ENCODE peak calls at places on chromosome 9, in five cellular contexts. One of them, this sample, is unnamed.

GRCh38 chr9:93580654-93581380 is 4.4 kb downstream of the PHF2 start:
- DNase-seq in trophoblast cell: peak; percentile 61
- DNase-seq in mesenchymal stem cell: no peak
- DNase-seq in H1: no peak
- DNase-seq in neuronal stem cell: no peak
- DNase-seq in this sample: no peak

GRCh38 chr9:16484178-16484577 is 386.3 kb downstream of the BNC2 start:
- DNase-seq in mesenchymal stem cell: peak; percentile 17
- DNase-seq in neuronal stem cell: no peak
- DNase-seq in trophoblast cell: no peak
- DNase-seq in H1: no peak
- DNase-seq in this sample: peak; percentile 13

GRCh38 chr9:93466416-93467061 is 13.2 kb upstream of the FAM120AOS start:
- DNase-seq in mesenchymal stem cell: no peak
- DNase-seq in neuronal stem cell: no peak
- DNase-seq in H1: no peak
- DNase-seq in trophoblast cell: no peak
- DNase-seq in this sample: no peak

GRCh38 chr9:105500108-105500766 is 52.4 kb downstream of the FSD1L start:
- DNase-seq in H1: no peak
- DNase-seq in mesenchymal stem cell: peak; percentile 28
- DNase-seq in neuronal stem cell: no peak
- DNase-seq in trophoblast cell: peak; percentile 22
- DNase-seq in this sample: peak; percentile 12

GRCh38 chr9:137582286-137582860 is 3.6 kb upstream of the DPH7 start:
- DNase-seq in mesenchymal stem cell: no peak
- DNase-seq in H1: peak; percentile 66
- DNase-seq in trophoblast cell: peak; percentile 8
- DNase-seq in neuronal stem cell: no peak
- DNase-seq in this sample: no peak

GRCh38 chr9:130940693-130941576 is 1.9 kb upstream of the FIBCD1 start:
- DNase-seq in H1: peak; percentile 99
- DNase-seq in neuronal stem cell: no peak
- DNase-seq in mesenchymal stem cell: peak; percentile 37
- DNase-seq in trophoblast cell: peak; percentile 92
- DNase-seq in this sample: peak; percentile 15

GRCh38 chr9:16406536-16407225 is 463.8 kb downstream of the BNC2 start:
- DNase-seq in trophoblast cell: peak; percentile 56
- DNase-seq in mesenchymal stem cell: no peak
- DNase-seq in H1: no peak
- DNase-seq in neuronal stem cell: no peak
- DNase-seq in this sample: no peak

GRCh38 chr9:31950756-31951155 is 433.7 kb upstream of the ACO1 start:
- DNase-seq in trophoblast cell: no peak
- DNase-seq in neuronal stem cell: no peak
- DNase-seq in H1: no peak
- DNase-seq in mesenchymal stem cell: no peak
- DNase-seq in this sample: no peak

GRCh38 chr9:113853333-113853732 is 22.8 kb upstream of the ZNF618 start:
- DNase-seq in mesenchymal stem cell: peak; percentile 5
- DNase-seq in trophoblast cell: no peak
- DNase-seq in neuronal stem cell: no peak
- DNase-seq in H1: no peak
- DNase-seq in this sample: no peak

GRCh38 chr9:121107041-121107440 is 32.3 kb downstream of the CNTRL start:
- DNase-seq in mesenchymal stem cell: no peak
- DNase-seq in neuronal stem cell: no peak
- DNase-seq in trophoblast cell: peak; percentile 33
- DNase-seq in H1: no peak
- DNase-seq in this sample: no peak

GRCh38 chr9:114343471-114344187 is 14.0 kb downstream of the ORM2 start:
- DNase-seq in H1: no peak
- DNase-seq in trophoblast cell: peak; percentile 100
- DNase-seq in neuronal stem cell: no peak
- DNase-seq in mesenchymal stem cell: peak; percentile 48
- DNase-seq in this sample: peak; percentile 72

GRCh38 chr9:92962846-92963245 is 15.5 kb downstream of the FGD3 start:
- DNase-seq in trophoblast cell: no peak
- DNase-seq in H1: no peak
- DNase-seq in neuronal stem cell: no peak
- DNase-seq in mesenchymal stem cell: no peak
- DNase-seq in this sample: no peak

GRCh38 chr9:14018061-14018460 is 295.9 kb downstream of the NFIB start:
- DNase-seq in H1: no peak
- DNase-seq in mesenchymal stem cell: peak; percentile 57
- DNase-seq in neuronal stem cell: no peak
- DNase-seq in trophoblast cell: no peak
- DNase-seq in this sample: peak; percentile 47

GRCh38 chr9:10050016-10050415 is 562.8 kb downstream of the PTPRD start:
- DNase-seq in neuronal stem cell: no peak
- DNase-seq in H1: no peak
- DNase-seq in trophoblast cell: no peak
- DNase-seq in mesenchymal stem cell: peak; percentile 16
- DNase-seq in this sample: peak; percentile 28

GRCh38 chr9:78725565-78725964 is 428.6 kb downstream of the PSAT1 start:
- DNase-seq in mesenchymal stem cell: no peak
- DNase-seq in H1: no peak
- DNase-seq in trophoblast cell: no peak
- DNase-seq in neuronal stem cell: no peak
- DNase-seq in this sample: no peak

GRCh38 chr9:23590601-23591000 is 235.4 kb downstream of the ELAVL2 start:
- DNase-seq in H1: no peak
- DNase-seq in trophoblast cell: peak; percentile 8
- DNase-seq in mesenchymal stem cell: peak; percentile 52
- DNase-seq in neuronal stem cell: no peak
- DNase-seq in this sample: no peak

GRCh38 chr9:92650296-92650695 is 19.6 kb downstream of the IPPK start:
- DNase-seq in H1: no peak
- DNase-seq in neuronal stem cell: no peak
- DNase-seq in trophoblast cell: no peak
- DNase-seq in mesenchymal stem cell: no peak
- DNase-seq in this sample: no peak

GRCh38 chr9:19748278-19749126 is 40.3 kb downstream of the SLC24A2 start:
- DNase-seq in neuronal stem cell: no peak
- DNase-seq in trophoblast cell: no peak
- DNase-seq in mesenchymal stem cell: peak; percentile 7
- DNase-seq in H1: no peak
- DNase-seq in this sample: no peak

GRCh38 chr9:69386651-69387050 is 61.6 kb downstream of the ENTREP1 start:
- DNase-seq in trophoblast cell: no peak
- DNase-seq in H1: no peak
- DNase-seq in mesenchymal stem cell: no peak
- DNase-seq in neuronal stem cell: no peak
- DNase-seq in this sample: no peak
- H4K91ac ChIP-seq in trophoblast cell: no peak overlapping the region
- H4K91ac ChIP-seq in H1: no peak overlapping the region
- H4K91ac ChIP-seq in mesenchymal stem cell: no peak overlapping the region
- H4K91ac ChIP-seq in neuronal stem cell: no peak overlapping the region
- H4K91ac ChIP-seq in this sample: no peak overlapping the region

GRCh38 chr9:3526903-3527652 is 1.3 kb upstream of the RFX3 start:
- DNase-seq in trophoblast cell: peak; percentile 28
- DNase-seq in neuronal stem cell: peak; percentile 41
- DNase-seq in mesenchymal stem cell: peak; percentile 50
- DNase-seq in H1: peak; percentile 52
- DNase-seq in this sample: peak; percentile 13
- H4K91ac ChIP-seq in trophoblast cell: peak overlapping the region; percentile 100
- H4K91ac ChIP-seq in neuronal stem cell: peak overlapping the region; percentile 82
- H4K91ac ChIP-seq in mesenchymal stem cell: peak overlapping the region; percentile 98
- H4K91ac ChIP-seq in H1: peak overlapping the region; percentile 95
- H4K91ac ChIP-seq in this sample: peak overlapping the region; percentile 96

GRCh38 chr9:83980395-83981125 is at the start of gene RMI1:
- DNase-seq in trophoblast cell: peak; percentile 99
- DNase-seq in mesenchymal stem cell: peak; percentile 98
- DNase-seq in neuronal stem cell: peak; percentile 99
- DNase-seq in H1: peak; percentile 95
- DNase-seq in this sample: peak; percentile 96
- H4K91ac ChIP-seq in trophoblast cell: peak within 1 kb of the TSS; percentile 95
- H4K91ac ChIP-seq in mesenchymal stem cell: peak within 1 kb of the TSS; percentile 99
- H4K91ac ChIP-seq in neuronal stem cell: peak within 1 kb of the TSS; percentile 100
- H4K91ac ChIP-seq in H1: peak within 1 kb of the TSS; percentile 100
- H4K91ac ChIP-seq in this sample: peak within 1 kb of the TSS; percentile 100

DNA sequence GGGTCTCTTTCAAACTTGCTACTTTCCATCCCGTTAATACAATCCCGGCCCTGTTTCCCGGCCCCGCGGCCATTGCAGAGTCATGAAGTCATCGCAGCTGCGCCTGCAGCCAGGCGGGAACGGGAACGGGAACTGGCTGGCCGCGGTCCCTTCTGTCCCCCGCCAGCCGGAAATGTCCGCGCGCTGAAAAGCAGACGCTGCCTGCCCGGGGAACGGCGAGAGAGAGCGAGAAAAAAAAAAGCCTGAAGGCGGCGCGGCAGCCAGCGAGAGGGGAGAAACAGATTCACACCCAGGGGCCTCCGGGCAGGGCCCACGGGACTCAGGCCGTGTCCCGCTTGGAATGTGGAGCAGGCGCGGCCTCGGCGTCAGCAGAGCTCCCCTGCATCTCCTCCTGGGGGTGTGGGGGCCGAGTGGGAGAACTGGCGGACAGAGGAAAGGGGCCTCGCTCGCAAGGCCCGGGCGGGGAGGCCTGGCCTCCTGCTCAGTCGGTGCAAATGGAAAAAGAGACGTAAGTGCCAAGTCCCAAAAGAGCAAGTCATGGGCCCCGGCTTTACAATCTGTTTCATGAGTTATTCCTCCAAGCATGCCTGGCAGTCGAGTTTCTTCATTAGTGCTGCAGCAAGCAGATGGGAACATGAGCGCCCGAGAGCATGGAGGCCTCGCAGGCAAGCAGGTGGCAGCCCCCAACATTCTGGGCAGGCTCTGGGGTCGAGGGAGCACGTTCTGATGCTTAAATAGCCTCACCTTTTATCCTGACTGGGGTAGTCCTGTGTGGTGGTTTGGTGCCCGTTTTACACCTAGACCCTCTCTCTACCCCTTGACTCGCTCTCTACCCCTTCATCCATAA is 201.3 kb upstream of the GAS1 start:
- DNase-seq in H1: peak; percentile 79
- DNase-seq in neuronal stem cell: peak; percentile 41
- DNase-seq in trophoblast cell: peak; percentile 92
- DNase-seq in mesenchymal stem cell: peak; percentile 80
- DNase-seq in this sample: peak; percentile 75
- H4K91ac ChIP-seq in H1: peak overlapping the region; percentile 46
- H4K91ac ChIP-seq in neuronal stem cell: no peak overlapping the region
- H4K91ac ChIP-seq in trophoblast cell: peak overlapping the region; percentile 84
- H4K91ac ChIP-seq in mesenchymal stem cell: peak overlapping the region; percentile 65
- H4K91ac ChIP-seq in this sample: peak overlapping the region; percentile 79

DNA sequence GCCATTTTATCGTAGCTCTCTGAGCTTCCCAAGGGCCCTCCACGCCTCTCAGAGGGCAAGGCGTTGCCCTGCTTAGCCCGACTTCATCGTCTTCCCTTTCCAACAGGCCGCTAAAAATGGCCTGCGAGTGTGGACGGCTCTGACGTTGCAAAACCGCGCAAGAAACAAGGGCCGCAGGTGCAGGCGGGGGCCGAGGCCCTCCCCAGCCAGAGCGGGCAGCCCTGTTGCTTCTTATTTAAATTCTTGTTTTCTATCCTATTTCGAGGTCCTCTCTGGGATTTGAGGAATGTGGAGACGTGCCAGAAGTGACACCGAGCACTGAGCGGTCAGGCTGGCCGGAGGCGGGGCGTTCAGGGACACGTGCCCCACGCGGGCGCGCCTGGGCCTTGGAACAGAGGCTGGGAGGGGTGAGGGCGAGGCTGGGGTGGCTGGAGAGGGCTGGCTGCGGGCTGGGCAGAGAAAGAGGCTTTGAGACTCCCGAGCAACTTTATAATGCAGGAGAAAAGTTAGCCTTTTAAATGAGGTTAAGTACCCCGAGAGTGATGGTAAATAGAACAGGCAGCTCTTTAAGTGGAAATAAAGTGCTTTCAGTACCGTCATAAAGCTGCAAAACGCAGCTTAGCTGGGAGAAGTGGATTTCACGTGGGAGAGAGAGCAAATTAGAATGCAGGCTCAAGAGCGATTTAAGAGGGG is 243.6 kb downstream of the AUH start:
- DNase-seq in trophoblast cell: peak; percentile 84
- DNase-seq in neuronal stem cell: peak; percentile 24
- DNase-seq in H1: peak; percentile 74
- DNase-seq in mesenchymal stem cell: peak; percentile 82
- DNase-seq in this sample: peak; percentile 82
- H4K91ac ChIP-seq in trophoblast cell: peak overlapping the region; percentile 83
- H4K91ac ChIP-seq in neuronal stem cell: no peak overlapping the region
- H4K91ac ChIP-seq in H1: no peak overlapping the region
- H4K91ac ChIP-seq in mesenchymal stem cell: peak overlapping the region; percentile 64
- H4K91ac ChIP-seq in this sample: peak overlapping the region; percentile 97

GRCh38 chr9:33443047-33443446 is 4.3 kb downstream of the AQP3 start:
- DNase-seq in mesenchymal stem cell: peak; percentile 44
- DNase-seq in neuronal stem cell: no peak
- DNase-seq in trophoblast cell: peak; percentile 66
- DNase-seq in H1: no peak
- DNase-seq in this sample: peak; percentile 16

GRCh38 chr9:33438926-33439511 is 8.4 kb downstream of the AQP3 start:
- DNase-seq in neuronal stem cell: no peak
- DNase-seq in mesenchymal stem cell: no peak
- DNase-seq in trophoblast cell: no peak
- DNase-seq in H1: no peak
- DNase-seq in this sample: no peak

GRCh38 chr9:33442125-33442524 is 5.3 kb downstream of the AQP3 start:
- DNase-seq in neuronal stem cell: no peak
- DNase-seq in H1: no peak
- DNase-seq in mesenchymal stem cell: no peak
- DNase-seq in trophoblast cell: no peak
- DNase-seq in this sample: no peak

GRCh38 chr9:33439731-33440130 is 7.7 kb downstream of the AQP3 start:
- DNase-seq in neuronal stem cell: no peak
- DNase-seq in H1: no peak
- DNase-seq in trophoblast cell: no peak
- DNase-seq in mesenchymal stem cell: no peak
- DNase-seq in this sample: no peak

DNA sequence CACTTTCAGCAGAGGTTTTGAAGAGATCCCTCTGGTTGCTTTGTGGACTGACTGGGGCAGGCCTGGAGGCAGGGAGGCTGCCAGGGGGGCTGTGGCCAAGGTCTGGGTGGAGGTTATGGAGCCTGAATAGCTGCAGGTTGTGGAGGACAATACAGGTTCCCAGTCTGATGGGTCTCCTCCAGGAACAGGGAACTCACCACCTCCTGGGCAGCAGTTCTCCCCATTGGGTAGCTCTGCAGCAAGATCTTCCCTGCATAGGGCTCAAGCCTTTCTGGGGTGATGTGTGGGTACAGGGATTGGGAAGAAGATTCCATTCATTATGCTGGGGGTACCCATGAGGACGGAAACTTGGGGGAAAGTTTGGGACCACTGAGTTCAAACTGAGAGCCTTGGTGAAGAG is 6.8 kb downstream of the AQP3 start:
- DNase-seq in mesenchymal stem cell: no peak
- DNase-seq in neuronal stem cell: no peak
- DNase-seq in H1: no peak
- DNase-seq in trophoblast cell: no peak
- DNase-seq in this sample: no peak
- H4K91ac ChIP-seq in mesenchymal stem cell: no peak overlapping the region
- H4K91ac ChIP-seq in neuronal stem cell: no peak overlapping the region
- H4K91ac ChIP-seq in H1: no peak overlapping the region
- H4K91ac ChIP-seq in trophoblast cell: no peak overlapping the region
- H4K91ac ChIP-seq in this sample: no peak overlapping the region

GRCh38 chr9:128626181-128626580 is 30.5 kb downstream of the DYNC2I2 start:
- DNase-seq in trophoblast cell: no peak
- DNase-seq in neuronal stem cell: no peak
- DNase-seq in mesenchymal stem cell: no peak
- DNase-seq in H1: no peak
- DNase-seq in this sample: no peak
- H4K91ac ChIP-seq in trophoblast cell: no peak overlapping the region
- H4K91ac ChIP-seq in neuronal stem cell: no peak overlapping the region
- H4K91ac ChIP-seq in mesenchymal stem cell: no peak overlapping the region
- H4K91ac ChIP-seq in H1: no peak overlapping the region
- H4K91ac ChIP-seq in this sample: no peak overlapping the region

GRCh38 chr9:35104586-35104985 is 1.7 kb upstream of the STOML2 start:
- DNase-seq in mesenchymal stem cell: no peak
- DNase-seq in neuronal stem cell: no peak
- DNase-seq in H1: no peak
- DNase-seq in trophoblast cell: no peak
- DNase-seq in this sample: no peak
- H4K91ac ChIP-seq in mesenchymal stem cell: no peak overlapping the region
- H4K91ac ChIP-seq in neuronal stem cell: peak overlapping the region; percentile 50
- H4K91ac ChIP-seq in H1: no peak overlapping the region
- H4K91ac ChIP-seq in trophoblast cell: no peak overlapping the region
- H4K91ac ChIP-seq in this sample: no peak overlapping the region

This sample was measured in IMR-90.